ENCODE peak calls at places on chromosomes 16 and 17, in four cellular contexts. S, K, H and A are unnamed samples.
A peak's percentile ranks its signal among the peaks of the same experiment; 100 is the strongest.

GRCh38 chr16:9260665-9261064 is 169.2 kb downstream of the HAPSTR1 start:
- DNase-seq in S (no peak), K (no peak), H (no peak), A (no peak)

GRCh38 chr17:79794659-79795511 is 2.0 kb downstream of the CBX8 start:
- DNase-seq in S (no peak), H (no peak), K (no peak), A (no peak)

GRCh38 chr17:64148017-64148631 is 18.2 kb upstream of the ERN1 start:
- DNase-seq in S (peak; percentile 57), K (no peak), H (peak; percentile 29), A (no peak)

GRCh38 chr16:80693553-80693952 is 110.8 kb downstream of the CDYL2 start:
- DNase-seq in H (no peak), S (no peak), K (no peak), A (no peak)

GRCh38 chr17:45222994-45223540 is 1.4 kb downstream of the FMNL1 start:
- DNase-seq in H (no peak), K (no peak), S (no peak), A (no peak)

GRCh38 chr16:57367111-57367752 is 5.1 kb upstream of the CX3CL1 start:
- DNase-seq in S (no peak), H (no peak), K (no peak), A (peak; percentile 33)

GRCh38 chr17:17205368-17206148 is 575 bp downstream of the PLD6 start:
- DNase-seq in S (no peak), K (no peak), H (peak; percentile 70), A (no peak)

GRCh38 chr17:76474238-76474637 is 6.8 kb downstream of the AANAT start:
- DNase-seq in K (no peak), H (no peak), S (no peak), A (no peak)

GRCh38 chr17:1643999-1644492 is 1.5 kb downstream of the SCARF1 start:
- DNase-seq in K (peak; percentile 9), H (peak; percentile 67), S (no peak), A (no peak)